ENCODE peak calls at places on chromosome 1, in eight cellular contexts. I, A, B, L, Z, M, C and O are unnamed samples.

GRCh38 chr1:217322834-217323233 is 308.1 kb downstream of the GPATCH2 start:
- DNase-seq in I (no peak), A (no peak), B (no peak), L (peak; percentile 8), Z (no peak), M (no peak), C (no peak), O (peak; percentile 51)

GRCh38 chr1:75203415-75204277 is 69.5 kb downstream of the LHX8 start:
- DNase-seq in I (peak; percentile 2), A (peak; percentile 50), B (no peak), L (peak; percentile 37), Z (peak; percentile 9), M (peak; percentile 57), C (no peak), O (peak; percentile 26)

GRCh38 chr1:201013031-201013485 is 10.5 kb downstream of the KIF21B start:
- DNase-seq in I (peak; percentile 57), A (no peak), B (no peak), L (no peak), Z (no peak), M (no peak), C (peak; percentile 67), O (no peak)

GRCh38 chr1:6489799-6490180 is 1.7 kb downstream of the PLEKHG5 start:
- DNase-seq in I (peak; percentile 82), A (peak; percentile 70), B (peak; percentile 65), L (peak; percentile 88), Z (no peak), M (peak; percentile 81), C (peak; percentile 88), O (peak; percentile 93)

GRCh38 chr1:232319106-232319505 is 310.8 kb downstream of the SIPA1L2 start:
- DNase-seq in I (no peak), A (no peak), B (peak; percentile 89), L (no peak), Z (no peak), M (peak; percentile 29), C (no peak), O (no peak)

GRCh38 chr1:60033066-60033465 is 40.5 kb downstream of the C1orf87 start:
- DNase-seq in I (no peak), A (peak; percentile 40), B (no peak), L (no peak), Z (no peak), M (no peak), C (no peak), O (no peak)

GRCh38 chr1:117120774-117121588 is 568 bp downstream of the TRIM45 start:
- DNase-seq in I (peak; percentile 41), A (no peak), B (no peak), L (no peak), Z (no peak), M (peak; percentile 30), C (no peak), O (no peak)

GRCh38 chr1:38728176-38728908 is 131.2 kb downstream of the RRAGC start:
- DNase-seq in I (peak; percentile 5), A (peak; percentile 74), B (peak; percentile 53), L (no peak), Z (no peak), M (no peak), C (no peak), O (no peak)

GRCh38 chr1:8419861-8420260 is 101.9 kb downstream of the SLC45A1 start:
- DNase-seq in I (no peak), A (no peak), B (no peak), L (no peak), Z (no peak), M (no peak), C (no peak), O (no peak)

GRCh38 chr1:242185728-242186127 is 186.8 kb upstream of the MAP1LC3C start:
- DNase-seq in I (no peak), A (no peak), B (no peak), L (no peak), Z (no peak), M (no peak), C (no peak), O (no peak)

GRCh38 chr1:228262475-228262874 is 54.6 kb downstream of the OBSCN start:
- DNase-seq in I (no peak), A (no peak), B (no peak), L (no peak), Z (no peak), M (no peak), C (no peak), O (no peak)

GRCh38 chr1:205597691-205598314 is 34.0 kb downstream of the ELK4 start:
- DNase-seq in I (no peak), A (peak; percentile 64), B (peak; percentile 66), L (no peak), Z (no peak), M (no peak), C (no peak), O (no peak)

GRCh38 chr1:222241410-222241809 is 306.5 kb downstream of the HHIPL2 start:
- DNase-seq in I (no peak), A (no peak), B (no peak), L (no peak), Z (no peak), M (no peak), C (no peak), O (no peak)

GRCh38 chr1:43644558-43644957 is 5.4 kb upstream of the KDM4A start:
- DNase-seq in I (no peak), A (no peak), B (no peak), L (no peak), Z (no peak), M (no peak), C (no peak), O (no peak)

GRCh38 chr1:108963052-108963686 is at the start of gene CLCC1:
- DNase-seq in I (peak; percentile 96), A (peak; percentile 89), B (peak; percentile 93), L (peak; percentile 95), Z (peak; percentile 53), M (peak; percentile 95), C (peak; percentile 96), O (peak; percentile 96)
- TF ChIP-seq CTCF in I (no peak), A (no peak), B (no peak), L (no peak), Z (no peak), M (no peak), C (no peak), O (no peak)

GRCh38 chr1:983736-984475 is 2.0 kb upstream of the PERM1 start:
- DNase-seq in I (peak; percentile 73), A (no peak), B (peak; percentile 55), L (peak; percentile 52), Z (no peak), M (peak; percentile 52), C (no peak), O (peak; percentile 85)
- TF ChIP-seq CTCF in I (peak; percentile 99), A (peak; percentile 54), B (peak; percentile 96), L (peak; percentile 83), Z (peak; percentile 96), M (peak; percentile 93), C (peak; percentile 97), O (peak; percentile 85)

GRCh38 chr1:99326215-99326949 is 62.1 kb downstream of the PLPPR4 start:
- DNase-seq in I (no peak), A (no peak), B (no peak), L (no peak), Z (no peak), M (no peak), C (no peak), O (no peak)
- TF ChIP-seq CTCF in I (peak; percentile 17), A (peak; percentile 7), B (peak; percentile 58), L (peak; percentile 28), Z (peak; percentile 39), M (no peak), C (peak; percentile 19), O (no peak)

GRCh38 chr1:213070399-213070798 is 19.4 kb downstream of the RPS6KC1 start:
- DNase-seq in I (peak; percentile 57), A (peak; percentile 92), B (no peak), L (peak; percentile 19), Z (no peak), M (peak; percentile 41), C (no peak), O (peak; percentile 47)
- TF ChIP-seq CTCF in I (no peak), A (peak; percentile 8), B (no peak), L (peak; percentile 33), Z (no peak), M (peak; percentile 51), C (no peak), O (peak; percentile 39)

DNA sequence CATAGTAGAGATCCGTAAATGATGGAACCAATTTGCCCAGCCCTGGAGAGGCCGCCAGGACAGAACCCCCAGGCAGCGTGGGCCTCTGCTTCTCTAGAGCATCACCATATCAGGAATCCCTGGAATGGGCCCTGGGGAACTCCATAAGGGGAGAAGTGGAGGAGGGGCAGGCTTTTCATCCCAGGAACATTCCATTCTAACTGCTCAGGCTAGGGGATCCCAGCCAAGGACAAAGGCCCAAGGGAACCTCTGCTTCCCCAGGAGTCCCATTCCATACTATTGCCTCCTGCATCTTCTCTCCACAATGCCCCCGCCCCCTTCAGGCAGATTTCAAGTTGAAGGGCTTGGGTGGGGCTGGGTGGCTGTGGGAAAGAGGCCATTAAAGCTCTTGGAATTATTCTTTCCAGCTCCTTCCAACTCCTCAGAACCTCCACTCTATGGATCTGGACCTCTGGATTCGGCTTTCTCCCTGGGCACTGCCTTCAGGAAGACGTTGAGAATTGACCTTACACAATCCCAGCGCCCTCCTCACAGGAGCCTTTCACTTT is 6.0 kb downstream of the TRNP1 start:
- DNase-seq in I (no peak), A (peak; percentile 98), B (peak; percentile 78), L (no peak), Z (peak; percentile 95), M (peak; percentile 95), C (peak; percentile 71), O (no peak)
- TF ChIP-seq CTCF in I (no peak), A (no peak), B (no peak), L (no peak), Z (peak; percentile 19), M (no peak), C (no peak), O (no peak)

GRCh38 chr1:25692560-25692959 is 76.0 kb downstream of the MAN1C1 start:
- DNase-seq in I (peak; percentile 29), A (no peak), B (no peak), L (peak; percentile 46), Z (no peak), M (no peak), C (no peak), O (peak; percentile 50)
- TF ChIP-seq CTCF in I (peak; percentile 61), A (peak; percentile 19), B (peak; percentile 54), L (peak; percentile 84), Z (peak; percentile 31), M (peak; percentile 14), C (peak; percentile 38), O (peak; percentile 46)

GRCh38 chr1:20469406-20470076 is 16.5 kb downstream of the CAMK2N1 start:
- DNase-seq in I (no peak), A (peak; percentile 19), B (no peak), L (no peak), Z (no peak), M (no peak), C (no peak), O (no peak)
- TF ChIP-seq CTCF in I (no peak), A (no peak), B (no peak), L (peak; percentile 42), Z (peak; percentile 17), M (no peak), C (no peak), O (no peak)

DNA sequence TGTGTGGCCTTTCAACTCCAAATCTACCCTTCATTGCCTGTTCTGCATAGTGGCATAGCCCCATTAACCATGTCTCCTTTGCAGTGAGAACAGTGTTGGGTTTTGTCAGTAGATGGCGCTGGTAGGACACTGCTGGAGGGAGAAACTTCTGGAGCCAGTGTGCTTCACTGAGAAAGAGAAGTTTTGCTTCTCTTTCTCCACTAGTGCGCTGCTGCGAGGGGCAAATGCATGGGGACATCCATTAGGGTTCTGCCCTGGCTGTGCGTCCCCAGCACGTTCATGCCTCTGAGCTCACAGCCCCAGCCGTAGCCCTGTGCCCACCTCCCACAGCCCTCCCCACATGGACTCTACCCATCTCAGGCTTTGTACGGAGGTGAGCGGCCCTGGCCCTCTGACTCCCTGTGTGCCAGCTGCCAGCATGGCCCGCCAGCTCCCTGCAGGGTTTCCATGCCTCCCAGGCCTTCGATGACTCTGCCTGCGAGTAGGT is 53.1 kb downstream of the RIMS3 start:
- DNase-seq in I (peak; percentile 82), A (peak; percentile 66), B (no peak), L (peak; percentile 82), Z (no peak), M (peak; percentile 63), C (no peak), O (peak; percentile 86)
- TF ChIP-seq CTCF in I (peak; percentile 86), A (peak; percentile 89), B (peak; percentile 85), L (peak; percentile 97), Z (peak; percentile 87), M (peak; percentile 89), C (peak; percentile 87), O (peak; percentile 85)